ENCODE peak calls at places on chromosomes 1 and 21, in ten cellular contexts. B is iPS-NIHi11, M is HTR-8/SVneo, P is coronary artery, N is GM23248, X is uterus, Z is T-cell, W is HFFc6, Y is NCI-H2081, S is progenitor cell of endocrine pancreas. D is an unnamed sample.
A peak's percentile ranks its signal among the peaks of the same experiment; 100 is the strongest.

GRCh38 chr1:223199094-223199647 is 56.1 kb upstream of the TLR5 start:
- DNase-seq in P (no peak), M (no peak), S (no peak), Z (no peak), N (peak; percentile 40), B (no peak), X (no peak), Y (no peak), W (no peak), D (no peak)

GRCh38 chr1:13593511-13594131 is 10.0 kb downstream of the PDPN start:
- DNase-seq in Z (no peak), M (peak; percentile 45), N (peak; percentile 92), S (no peak), P (no peak), W (no peak), B (peak; percentile 36), X (peak; percentile 75), Y (no peak), D (peak; percentile 76)

GRCh38 chr1:110463695-110464094 is 12.7 kb downstream of the PROK1 start:
- DNase-seq in N (peak; percentile 66), X (no peak), W (no peak), Y (no peak), M (no peak), S (no peak), Z (no peak), B (no peak), P (no peak), D (no peak)

GRCh38 chr1:227766653-227767277 is 31.5 kb downstream of the SNAP47 start:
- DNase-seq in Y (peak; percentile 47), X (no peak), B (no peak), N (no peak), P (no peak), W (no peak), M (no peak), S (no peak), Z (no peak), D (no peak)

GRCh38 chr1:18324246-18324645 is 156.5 kb upstream of the KLHDC7A start:
- DNase-seq in Y (no peak), Z (no peak), S (no peak), N (no peak), P (no peak), X (no peak), M (no peak), W (no peak), B (peak; percentile 72), D (no peak)

GRCh38 chr1:7954683-7955082 is 6.8 kb upstream of the PARK7 start:
- DNase-seq in Z (no peak), W (no peak), Y (no peak), S (no peak), P (no peak), N (no peak), B (no peak), X (no peak), M (no peak), D (no peak)

GRCh38 chr21:42315296-42315891 is at the start of gene TFF3:
- DNase-seq in X (peak; percentile 23), Z (no peak), Y (peak; percentile 97), M (no peak), W (no peak), B (no peak), S (peak; percentile 27), P (peak; percentile 67), N (no peak), D (no peak)

GRCh38 chr21:34970126-34970525 is 79.0 kb downstream of the RUNX1 start:
- DNase-seq in Z (no peak), X (no peak), N (peak; percentile 25), S (no peak), P (no peak), Y (no peak), W (no peak), M (no peak), B (no peak), D (no peak)

GRCh38 chr1:32997381-32997891 is 32.8 kb upstream of the RNF19B start:
- DNase-seq in S (no peak), B (no peak), Y (no peak), P (no peak), M (no peak), Z (no peak), N (peak; percentile 89), W (peak; percentile 68), X (no peak), D (peak; percentile 66)

GRCh38 chr1:18849252-18849651 is 10.2 kb downstream of the TAS1R2 start:
- DNase-seq in W (no peak), B (no peak), X (no peak), N (no peak), Z (no peak), Y (no peak), P (no peak), M (no peak), S (no peak), D (no peak)

GRCh38 chr1:89552481-89553194 is 28.0 kb downstream of the LRRC8B start:
- DNase-seq in Z (no peak), X (no peak), B (no peak), M (no peak), W (no peak), Y (peak; percentile 37), S (no peak), P (no peak), N (peak; percentile 63), D (peak; percentile 5)

GRCh38 chr1:205510308-205510950 is 6.0 kb downstream of the CDK18 start:
- DNase-seq in N (no peak), W (no peak), M (no peak), P (no peak), B (no peak), Z (no peak), X (no peak), S (no peak), Y (peak; percentile 45), D (no peak)

GRCh38 chr1:227558807-227559186 is 4.6 kb upstream of the ZNF678 start:
- DNase-seq in B (no peak), Z (no peak), W (no peak), S (no peak), Y (no peak), N (no peak), M (no peak), P (no peak), X (no peak), D (no peak)

GRCh38 chr1:101147381-101147780 is 89.4 kb upstream of the S1PR1 start:
- DNase-seq in S (no peak), X (no peak), Y (no peak), N (no peak), P (no peak), Z (no peak), W (no peak), M (no peak), B (no peak), D (no peak)

GRCh38 chr1:214494706-214495105 is 56.7 kb downstream of the PTPN14 start:
- DNase-seq in S (no peak), Y (no peak), Z (no peak), B (no peak), N (no peak), X (no peak), M (peak; percentile 29), P (no peak), W (no peak), D (no peak)

GRCh38 chr21:25421327-25422028 is 185.8 kb downstream of the MRPL39 start:
- DNase-seq in B (peak; percentile 48), M (peak; percentile 20), Y (peak; percentile 53), P (no peak), S (no peak), Z (peak; percentile 33), W (peak; percentile 6), X (no peak), N (peak; percentile 65), D (peak; percentile 10)

GRCh38 chr1:230824571-230825060 is 43.7 kb downstream of the C1orf198 start:
- DNase-seq in Z (no peak), Y (no peak), B (no peak), W (peak; percentile 37), S (no peak), X (no peak), M (no peak), P (peak; percentile 73), N (peak; percentile 68), D (no peak)

GRCh38 chr1:8239039-8239305 is 78.9 kb upstream of the SLC45A1 start:
- DNase-seq in N (peak; percentile 61), W (no peak), Z (no peak), B (no peak), S (no peak), Y (no peak), X (peak; percentile 59), M (no peak), P (no peak), D (no peak)

GRCh38 chr21:43717967-43718871 is 710 bp upstream of the PDXK start:
- DNase-seq in W (no peak), S (no peak), X (no peak), N (no peak), Y (no peak), Z (no peak), P (no peak), M (no peak), B (no peak), D (no peak)

GRCh38 chr1:53278294-53278693 is 40.0 kb upstream of the MAGOH start:
- DNase-seq in B (peak; percentile 95), Z (peak; percentile 28), S (peak; percentile 63), X (peak; percentile 46), P (no peak), W (peak; percentile 21), N (peak; percentile 59), M (peak; percentile 59), Y (peak; percentile 8), D (no peak)

GRCh38 chr1:36871146-36871971 is 163.0 kb downstream of the GRIK3 start:
- DNase-seq in X (no peak), N (no peak), M (no peak), P (no peak), Z (no peak), W (no peak), Y (peak; percentile 96), B (no peak), S (no peak), D (no peak)

GRCh38 chr1:162385702-162386101 is 4.2 kb downstream of the C1orf226 start:
- DNase-seq in N (no peak), M (no peak), Y (no peak), S (no peak), W (no peak), X (no peak), Z (no peak), B (no peak), P (peak; percentile 54), D (no peak)

GRCh38 chr1:236168716-236169429 is 26.5 kb downstream of the GPR137B start:
- DNase-seq in S (no peak), M (no peak), Y (peak; percentile 29), B (peak; percentile 51), N (peak; percentile 47), X (peak; percentile 57), P (no peak), W (no peak), Z (no peak), D (no peak)

GRCh38 chr1:234745844-234746797 is 136.1 kb upstream of the IRF2BP2 start:
- DNase-seq in X (peak; percentile 46), B (peak; percentile 48), S (no peak), M (peak; percentile 89), Z (no peak), Y (peak; percentile 82), N (peak; percentile 56), W (peak; percentile 50), P (no peak), D (no peak)

D was measured in GM04504.